ENCODE peak calls at places on chromosomes 2 and 18, in ten cellular contexts. Z is DND-41, X is brain microvascular endothelial cell, P is K562, U is PC-3, V is AG04450, S is IMR-90, Q is cardiac muscle cell, N is HL-60, O is prostate gland. W is an unnamed sample.

GRCh38 chr2:203341741-203342310 is 13.6 kb downstream of the ABI2 start:
- DNase-seq in Z (no peak), X (no peak), P (no peak), U (peak), V (no peak), S (peak), Q (no peak), N (no peak), O (no peak), W (no peak)

GRCh38 chr2:26692814-26693286 is 328 bp downstream of the KCNK3 start:
- DNase-seq in Z (no peak), X (no peak), P (no peak), U (no peak), V (no peak), S (peak), Q (peak), N (no peak), O (no peak), W (peak)

GRCh38 chr2:239188536-239188935 is 212.3 kb downstream of the HDAC4 start:
- DNase-seq in Z (no peak), X (no peak), P (no peak), U (no peak), V (no peak), S (no peak), Q (no peak), N (no peak), O (no peak), W (no peak)

GRCh38 chr2:45128580-45128997 is 119.3 kb upstream of the SIX2 start:
- DNase-seq in Z (no peak), X (peak), P (no peak), U (peak), V (peak), S (peak), Q (no peak), N (no peak), O (no peak), W (no peak)

GRCh38 chr2:42973771-42974170 is 181.4 kb upstream of the HAAO start:
- DNase-seq in Z (no peak), X (no peak), P (no peak), U (no peak), V (no peak), S (no peak), Q (peak), N (no peak), O (no peak), W (peak)

GRCh38 chr2:30871980-30872789 is 64.9 kb upstream of the CAPN13 start:
- DNase-seq in Z (no peak), X (no peak), P (no peak), U (no peak), V (no peak), S (no peak), Q (peak), N (no peak), O (no peak), W (no peak)

GRCh38 chr2:134676960-134677359 is 41.8 kb downstream of the TMEM163 start:
- DNase-seq in Z (peak), X (no peak), P (no peak), U (no peak), V (no peak), S (no peak), Q (peak), N (no peak), O (no peak), W (no peak)

GRCh38 chr2:217866457-217866856 is 136.3 kb downstream of the TNS1 start:
- DNase-seq in Z (no peak), X (no peak), P (no peak), U (no peak), V (no peak), S (no peak), Q (peak), N (no peak), O (no peak), W (no peak)

GRCh38 chr18:24560511-24560981 is 100.1 kb downstream of the HRH4 start:
- DNase-seq in Z (no peak), X (no peak), P (no peak), U (no peak), V (no peak), S (no peak), Q (peak), N (no peak), O (no peak), W (no peak)

GRCh38 chr2:202038471-202039277 is 5.0 kb downstream of the FZD7 start:
- DNase-seq in Z (no peak), X (peak), P (peak), U (peak), V (no peak), S (peak), Q (peak), N (no peak), O (peak), W (no peak)

GRCh38 chr2:207143474-207144190 is 22.1 kb downstream of the KLF7 start:
- DNase-seq in Z (peak), X (no peak), P (no peak), U (no peak), V (no peak), S (no peak), Q (peak), N (peak), O (no peak), W (peak)

GRCh38 chr2:237156131-237156856 is 70.6 kb downstream of the COPS8 start:
- DNase-seq in Z (no peak), X (peak), P (no peak), U (no peak), V (peak), S (peak), Q (no peak), N (no peak), O (no peak), W (no peak)
- TF ChIP-seq CTCF in Z (no peak), X (no peak), P (no peak), U (no peak), V (no peak), S (no peak), Q (no peak), N (no peak), O (no peak), W (no peak)

GRCh38 chr2:36408198-36408703 is 52.7 kb downstream of the CRIM1 start:
- DNase-seq in Z (no peak), X (peak), P (no peak), U (no peak), V (peak), S (peak), Q (peak), N (no peak), O (no peak), W (no peak)
- H3K27ac ChIP-seq in Z (no peak), X (peak), P (no peak), U (no peak), V (peak), S (peak), Q (no peak), N (no peak), O (no peak), W (peak)

GRCh38 chr18:75201936-75202335 is 7.0 kb downstream of the PTGR3 start:
- DNase-seq in Z (no peak), X (no peak), P (no peak), U (no peak), V (no peak), S (no peak), Q (no peak), N (no peak), O (no peak), W (no peak)
- TF ChIP-seq CTCF in Z (no peak), X (no peak), P (no peak), U (no peak), V (no peak), S (no peak), Q (no peak), N (no peak), O (no peak), W (no peak)

DNA sequence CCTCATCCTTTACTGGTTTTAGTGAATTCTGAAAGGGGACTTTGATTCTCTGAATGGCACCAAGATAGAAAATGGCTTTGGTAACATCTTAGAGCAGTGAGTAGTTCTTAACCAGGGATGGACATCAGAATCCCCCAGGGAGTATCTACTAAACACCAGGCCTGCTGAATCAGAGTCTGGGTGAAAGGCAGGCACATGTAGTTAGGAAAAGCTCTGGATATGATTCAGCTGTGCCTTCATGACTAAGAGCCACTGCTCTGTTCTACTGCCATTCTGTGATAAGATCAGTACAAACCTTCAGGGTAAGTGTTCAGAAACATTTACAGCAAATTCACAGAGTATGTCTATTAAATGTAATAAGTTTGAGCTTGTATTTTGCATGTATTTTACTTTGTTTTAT is 46.2 kb upstream of the B3GNT2 start:
- DNase-seq in Z (no peak), X (peak), P (no peak), U (peak), V (peak), S (peak), Q (no peak), N (no peak), O (no peak), W (no peak)
- H3K27ac ChIP-seq in Z (no peak), X (no peak), P (no peak), U (peak), V (no peak), S (no peak), Q (peak), N (no peak), O (no peak), W (no peak)

GRCh38 chr2:115739574-115739973 is 1297.1 kb downstream of the DPP10 start:
- DNase-seq in Z (no peak), X (no peak), P (no peak), U (no peak), V (no peak), S (no peak), Q (no peak), N (no peak), O (no peak), W (no peak)
- TF ChIP-seq CTCF in Z (no peak), X (no peak), P (no peak), U (no peak), V (no peak), S (no peak), Q (no peak), N (no peak), O (no peak), W (no peak)

W was measured in dorsolateral prefrontal cortex.